ENCODE peak calls at places on chromosomes 6 and 20, in eight cellular contexts. One of them, this sample, is unnamed.

GRCh38 chr6:16635810-16636602 is 125.3 kb downstream of the ATXN1 start:
- DNase-seq in fibroblast of pulmonary artery: peak
- DNase-seq in upper lobe of right lung: no peak
- DNase-seq in HFFc6: peak
- DNase-seq in IMR-90: peak
- DNase-seq in AG09309: peak
- DNase-seq in suprapubic skin: no peak
- DNase-seq in choroid plexus epithelial cell: peak
- DNase-seq in this sample: peak

GRCh38 chr6:136657629-136658028 is 107.4 kb upstream of the MAP7 start:
- DNase-seq in IMR-90: peak
- DNase-seq in suprapubic skin: no peak
- DNase-seq in choroid plexus epithelial cell: peak
- DNase-seq in fibroblast of pulmonary artery: no peak
- DNase-seq in upper lobe of right lung: no peak
- DNase-seq in HFFc6: peak
- DNase-seq in AG09309: no peak
- DNase-seq in this sample: no peak

GRCh38 chr6:149080511-149080910 is 237.0 kb upstream of the TAB2 start:
- DNase-seq in AG09309: peak
- DNase-seq in choroid plexus epithelial cell: peak
- DNase-seq in fibroblast of pulmonary artery: no peak
- DNase-seq in upper lobe of right lung: no peak
- DNase-seq in suprapubic skin: no peak
- DNase-seq in HFFc6: peak
- DNase-seq in IMR-90: peak
- DNase-seq in this sample: peak

GRCh38 chr6:122066200-122066599 is 333.3 kb upstream of the HSF2 start:
- DNase-seq in choroid plexus epithelial cell: no peak
- DNase-seq in suprapubic skin: no peak
- DNase-seq in AG09309: no peak
- DNase-seq in fibroblast of pulmonary artery: no peak
- DNase-seq in HFFc6: no peak
- DNase-seq in IMR-90: no peak
- DNase-seq in upper lobe of right lung: no peak
- DNase-seq in this sample: no peak

GRCh38 chr20:57089701-57090144 is 176.7 kb downstream of the BMP7 start:
- DNase-seq in IMR-90: peak
- DNase-seq in choroid plexus epithelial cell: peak
- DNase-seq in fibroblast of pulmonary artery: peak
- DNase-seq in HFFc6: peak
- DNase-seq in upper lobe of right lung: peak
- DNase-seq in suprapubic skin: peak
- DNase-seq in AG09309: no peak
- DNase-seq in this sample: no peak

GRCh38 chr6:119129148-119129967 is 50.9 kb upstream of the FAM184A start:
- DNase-seq in choroid plexus epithelial cell: peak
- DNase-seq in upper lobe of right lung: no peak
- DNase-seq in IMR-90: peak
- DNase-seq in AG09309: no peak
- DNase-seq in fibroblast of pulmonary artery: peak
- DNase-seq in suprapubic skin: no peak
- DNase-seq in HFFc6: peak
- DNase-seq in this sample: peak

GRCh38 chr6:125169058-125169457 is 15.5 kb downstream of the TPD52L1 start:
- DNase-seq in AG09309: no peak
- DNase-seq in choroid plexus epithelial cell: no peak
- DNase-seq in upper lobe of right lung: no peak
- DNase-seq in IMR-90: peak
- DNase-seq in suprapubic skin: no peak
- DNase-seq in HFFc6: peak
- DNase-seq in fibroblast of pulmonary artery: peak
- DNase-seq in this sample: no peak

GRCh38 chr6:41581381-41581991 is 35.3 kb downstream of the FOXP4 start:
- DNase-seq in suprapubic skin: no peak
- DNase-seq in choroid plexus epithelial cell: peak
- DNase-seq in upper lobe of right lung: no peak
- DNase-seq in IMR-90: peak
- DNase-seq in fibroblast of pulmonary artery: peak
- DNase-seq in AG09309: no peak
- DNase-seq in HFFc6: peak
- DNase-seq in this sample: no peak

GRCh38 chr6:21918081-21918480 is 324.5 kb downstream of the SOX4 start:
- DNase-seq in IMR-90: no peak
- DNase-seq in fibroblast of pulmonary artery: no peak
- DNase-seq in upper lobe of right lung: no peak
- DNase-seq in suprapubic skin: no peak
- DNase-seq in choroid plexus epithelial cell: no peak
- DNase-seq in HFFc6: no peak
- DNase-seq in AG09309: no peak
- DNase-seq in this sample: no peak

GRCh38 chr20:56001106-56001785 is 4.1 kb downstream of the CBLN4 start:
- DNase-seq in IMR-90: no peak
- DNase-seq in suprapubic skin: no peak
- DNase-seq in choroid plexus epithelial cell: no peak
- DNase-seq in HFFc6: no peak
- DNase-seq in fibroblast of pulmonary artery: no peak
- DNase-seq in upper lobe of right lung: no peak
- DNase-seq in AG09309: no peak
- DNase-seq in this sample: no peak

GRCh38 chr6:13272131-13273046 is 55.9 kb downstream of the TBC1D7 start:
- DNase-seq in suprapubic skin: no peak
- DNase-seq in AG09309: no peak
- DNase-seq in fibroblast of pulmonary artery: no peak
- DNase-seq in IMR-90: no peak
- DNase-seq in HFFc6: no peak
- DNase-seq in choroid plexus epithelial cell: no peak
- DNase-seq in upper lobe of right lung: peak
- DNase-seq in this sample: no peak

GRCh38 chr20:38152175-38153010 is 12.7 kb downstream of the TGM2 start:
- DNase-seq in suprapubic skin: peak
- DNase-seq in choroid plexus epithelial cell: peak
- DNase-seq in HFFc6: no peak
- DNase-seq in IMR-90: peak
- DNase-seq in fibroblast of pulmonary artery: peak
- DNase-seq in upper lobe of right lung: peak
- DNase-seq in AG09309: no peak
- DNase-seq in this sample: no peak

GRCh38 chr6:43856005-43856765 is 86.2 kb downstream of the VEGFA start:
- DNase-seq in IMR-90: peak
- DNase-seq in upper lobe of right lung: peak
- DNase-seq in choroid plexus epithelial cell: peak
- DNase-seq in AG09309: no peak
- DNase-seq in suprapubic skin: no peak
- DNase-seq in fibroblast of pulmonary artery: peak
- DNase-seq in HFFc6: no peak
- DNase-seq in this sample: no peak

DNA sequence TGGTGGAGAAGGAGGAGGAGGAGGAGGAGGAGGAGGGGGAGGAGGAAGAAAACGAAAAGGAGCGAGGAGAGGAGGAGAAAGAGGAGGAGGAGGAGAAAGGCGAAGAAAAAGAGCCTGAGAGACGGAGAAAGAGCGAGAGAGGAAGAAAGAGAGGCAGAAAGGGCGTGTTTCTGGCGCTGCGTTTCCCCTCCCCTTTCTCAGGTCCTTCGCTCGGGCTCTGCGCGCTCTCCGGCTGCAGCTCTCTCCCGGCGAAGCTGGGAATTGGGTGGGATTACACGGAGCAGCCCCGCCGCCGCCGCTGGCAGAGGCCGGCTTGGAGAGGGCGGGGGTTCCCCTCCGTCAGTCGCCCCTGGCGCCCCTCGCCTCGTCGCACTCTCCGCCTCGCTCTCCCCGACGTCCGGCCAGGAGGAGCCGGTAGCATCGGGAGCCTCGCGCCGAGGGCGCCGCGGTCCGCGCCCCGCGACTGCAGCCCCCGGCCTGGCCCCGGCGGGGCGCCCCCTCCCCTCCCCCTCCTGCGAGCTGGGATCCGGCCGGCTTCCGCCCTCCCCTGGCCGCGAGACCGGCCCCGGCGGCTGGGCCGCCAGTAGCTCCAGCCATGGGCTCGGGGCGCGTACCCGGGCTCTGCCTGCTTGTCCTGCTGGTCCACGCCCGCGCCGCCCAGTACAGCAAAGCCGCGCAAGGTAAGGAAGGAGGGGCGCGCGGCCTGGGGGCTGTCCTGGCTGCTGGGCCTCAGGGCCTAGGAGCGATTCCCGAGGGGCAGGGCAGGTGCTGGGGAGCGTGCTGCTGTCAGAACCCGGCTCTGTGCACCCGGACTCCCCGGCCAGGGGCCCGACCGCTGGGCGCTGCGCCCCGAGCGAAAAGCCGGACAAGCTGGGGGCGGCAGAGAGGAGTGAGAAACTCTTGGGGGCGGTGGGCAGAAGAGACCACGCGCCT is at the start of gene SCUBE3:
- DNase-seq in upper lobe of right lung: peak
- DNase-seq in choroid plexus epithelial cell: peak
- DNase-seq in IMR-90: peak
- DNase-seq in fibroblast of pulmonary artery: peak
- DNase-seq in HFFc6: peak
- DNase-seq in AG09309: no peak
- DNase-seq in suprapubic skin: no peak
- DNase-seq in this sample: no peak
- TF ChIP-seq CTCF in upper lobe of right lung: no peak
- TF ChIP-seq CTCF in choroid plexus epithelial cell: no peak
- TF ChIP-seq CTCF in IMR-90: no peak
- TF ChIP-seq CTCF in fibroblast of pulmonary artery: no peak
- TF ChIP-seq CTCF in HFFc6: no peak
- TF ChIP-seq CTCF in AG09309: no peak
- TF ChIP-seq CTCF in suprapubic skin: no peak
- TF ChIP-seq CTCF in this sample: no peak

GRCh38 chr6:46422619-46423018 is 68.6 kb downstream of the RCAN2 start:
- DNase-seq in fibroblast of pulmonary artery: no peak
- DNase-seq in suprapubic skin: no peak
- DNase-seq in IMR-90: no peak
- DNase-seq in choroid plexus epithelial cell: no peak
- DNase-seq in AG09309: no peak
- DNase-seq in upper lobe of right lung: no peak
- DNase-seq in HFFc6: no peak
- DNase-seq in this sample: no peak

GRCh38 chr6:46421939-46422338 is 69.3 kb downstream of the RCAN2 start:
- DNase-seq in IMR-90: no peak
- DNase-seq in HFFc6: no peak
- DNase-seq in AG09309: no peak
- DNase-seq in upper lobe of right lung: no peak
- DNase-seq in fibroblast of pulmonary artery: no peak
- DNase-seq in suprapubic skin: no peak
- DNase-seq in choroid plexus epithelial cell: no peak
- DNase-seq in this sample: no peak

GRCh38 chr6:46419576-46420002 is 71.7 kb downstream of the RCAN2 start:
- DNase-seq in fibroblast of pulmonary artery: peak
- DNase-seq in HFFc6: peak
- DNase-seq in choroid plexus epithelial cell: peak
- DNase-seq in IMR-90: peak
- DNase-seq in AG09309: peak
- DNase-seq in upper lobe of right lung: no peak
- DNase-seq in suprapubic skin: no peak
- DNase-seq in this sample: no peak

GRCh38 chr6:46421239-46421638 is 70.0 kb downstream of the RCAN2 start:
- DNase-seq in IMR-90: no peak
- DNase-seq in choroid plexus epithelial cell: peak
- DNase-seq in fibroblast of pulmonary artery: peak
- DNase-seq in upper lobe of right lung: no peak
- DNase-seq in AG09309: no peak
- DNase-seq in suprapubic skin: no peak
- DNase-seq in HFFc6: no peak
- DNase-seq in this sample: no peak
- TF ChIP-seq CTCF in IMR-90: no peak
- TF ChIP-seq CTCF in choroid plexus epithelial cell: peak
- TF ChIP-seq CTCF in fibroblast of pulmonary artery: no peak
- TF ChIP-seq CTCF in upper lobe of right lung: no peak
- TF ChIP-seq CTCF in AG09309: no peak
- TF ChIP-seq CTCF in suprapubic skin: no peak
- TF ChIP-seq CTCF in HFFc6: no peak
- TF ChIP-seq CTCF in this sample: no peak

DNA sequence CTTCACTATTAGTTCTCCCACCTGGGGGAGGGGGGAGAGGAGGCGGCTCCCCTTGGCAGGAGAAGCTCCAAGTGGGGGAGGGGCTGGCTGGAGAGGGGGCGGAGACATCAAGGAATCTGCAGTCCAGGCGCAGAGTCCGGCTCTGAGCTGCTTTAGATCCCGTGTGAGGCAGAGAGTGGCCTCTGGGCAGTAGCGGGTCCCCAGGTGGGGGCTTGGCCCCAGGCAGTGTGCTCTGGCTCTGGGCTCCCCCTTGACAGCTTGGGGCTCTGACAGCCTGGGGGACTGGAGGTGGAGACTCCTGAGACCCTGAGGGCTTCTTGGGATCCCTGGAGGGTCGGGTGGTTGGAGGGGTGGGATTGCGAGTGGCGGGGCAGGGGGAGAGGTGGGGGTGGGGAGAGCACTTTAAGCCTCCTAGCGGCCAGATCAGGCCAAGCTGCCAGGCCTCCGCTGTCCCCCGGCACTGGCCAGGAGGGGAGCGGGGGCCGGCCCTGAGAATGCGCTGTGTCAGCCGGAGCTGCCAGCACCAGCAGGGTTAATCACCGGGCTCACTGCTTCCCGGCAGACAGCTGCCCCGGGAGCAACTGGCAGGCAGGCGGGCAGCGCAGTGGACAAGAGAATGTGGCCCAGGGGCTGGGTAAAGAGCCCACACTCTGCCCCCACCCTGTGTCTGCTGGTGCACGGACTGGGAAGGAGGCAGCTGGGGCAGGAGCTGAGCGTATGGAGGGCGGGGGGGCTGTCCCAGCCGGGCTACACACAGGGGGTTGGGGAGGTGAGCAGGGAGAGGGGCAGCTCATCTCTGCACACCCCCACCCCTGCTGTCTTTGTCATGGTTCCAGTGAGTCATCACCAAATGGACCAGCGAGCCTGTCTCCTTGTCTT is 1.8 kb upstream of the LAMA5 start:
- DNase-seq in suprapubic skin: no peak
- DNase-seq in AG09309: no peak
- DNase-seq in HFFc6: peak
- DNase-seq in IMR-90: peak
- DNase-seq in upper lobe of right lung: no peak
- DNase-seq in fibroblast of pulmonary artery: peak
- DNase-seq in choroid plexus epithelial cell: no peak
- DNase-seq in this sample: no peak
- TF ChIP-seq CTCF in suprapubic skin: peak
- TF ChIP-seq CTCF in AG09309: peak
- TF ChIP-seq CTCF in HFFc6: peak
- TF ChIP-seq CTCF in IMR-90: peak
- TF ChIP-seq CTCF in upper lobe of right lung: peak
- TF ChIP-seq CTCF in fibroblast of pulmonary artery: peak
- TF ChIP-seq CTCF in choroid plexus epithelial cell: peak
- TF ChIP-seq CTCF in this sample: peak

DNA sequence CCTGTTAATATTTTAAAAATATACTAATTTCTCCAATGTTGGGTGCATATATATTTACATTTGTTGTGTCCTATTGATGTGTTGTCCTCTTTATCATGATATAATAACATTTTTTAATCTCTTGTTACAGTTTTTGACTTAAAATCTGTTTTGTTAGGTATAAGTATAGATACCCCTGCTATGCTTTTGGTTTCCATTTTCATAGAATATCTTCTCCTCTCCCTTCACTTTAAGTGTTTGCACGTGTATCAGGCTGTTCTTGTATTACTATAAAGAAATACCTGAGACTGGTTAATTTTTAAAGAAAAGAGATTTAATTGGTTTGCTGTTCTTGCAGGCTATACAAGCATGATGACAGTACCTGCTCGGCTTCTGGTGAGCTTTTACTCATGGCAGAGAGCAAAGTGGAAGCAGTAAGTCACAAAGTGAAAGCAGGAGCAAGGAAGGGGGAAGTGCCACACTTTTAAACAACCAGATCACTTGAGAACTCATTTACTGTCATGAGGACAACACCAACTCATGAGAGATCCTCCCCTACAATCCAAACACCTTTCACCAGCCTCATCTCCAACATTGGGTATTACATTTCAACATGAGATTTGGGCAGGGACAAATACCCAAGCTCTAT is 340.5 kb upstream of the SYNCRIP start:
- DNase-seq in HFFc6: no peak
- DNase-seq in IMR-90: no peak
- DNase-seq in upper lobe of right lung: no peak
- DNase-seq in suprapubic skin: no peak
- DNase-seq in fibroblast of pulmonary artery: no peak
- DNase-seq in choroid plexus epithelial cell: no peak
- DNase-seq in AG09309: no peak
- DNase-seq in this sample: no peak
- TF ChIP-seq CTCF in HFFc6: no peak
- TF ChIP-seq CTCF in IMR-90: no peak
- TF ChIP-seq CTCF in upper lobe of right lung: no peak
- TF ChIP-seq CTCF in suprapubic skin: no peak
- TF ChIP-seq CTCF in fibroblast of pulmonary artery: no peak
- TF ChIP-seq CTCF in choroid plexus epithelial cell: no peak
- TF ChIP-seq CTCF in AG09309: no peak
- TF ChIP-seq CTCF in this sample: no peak

This sample was measured in HFF-Myc.